ENCODE peak calls at places on chromosomes 12 and 14, in five cellular contexts. B is brain microvascular endothelial cell, E is kidney, W is A549, H is GM23338. J is an unnamed sample.

GRCh38 chr12:6281081-6281809 is 29.2 kb upstream of the PLEKHG6 start:
- DNase-seq in E (peak), W (no peak), H (no peak), B (no peak), J (no peak)

GRCh38 chr14:89417469-89418225 is 614 bp upstream of the FOXN3 start:
- DNase-seq in B (peak), E (peak), H (peak), W (peak), J (peak)

GRCh38 chr12:128365831-128366231 is 98.9 kb downstream of the TMEM132C start:
- DNase-seq in H (no peak), B (no peak), E (no peak), W (no peak), J (no peak)

GRCh38 chr12:82682326-82682725 is 4.4 kb upstream of the TMTC2 start:
- DNase-seq in W (peak), H (peak), E (no peak), B (no peak), J (no peak)

GRCh38 chr14:73460691-73461127 is 2.4 kb upstream of the NUMB start:
- DNase-seq in E (no peak), B (peak), H (no peak), W (no peak), J (no peak)

GRCh38 chr12:124764451-124764850 is 99.2 kb downstream of the SCARB1 start:
- DNase-seq in B (peak), E (no peak), W (peak), H (peak), J (no peak)

GRCh38 chr12:130955238-130955816 is 1.6 kb downstream of the ADGRD1 start:
- DNase-seq in E (no peak), W (no peak), B (no peak), H (no peak), J (no peak)

GRCh38 chr12:4975574-4975973 is 65.9 kb downstream of the KCNA1 start:
- DNase-seq in H (peak), E (no peak), W (peak), B (no peak), J (no peak)

GRCh38 chr12:6092784-6093722 is 31.4 kb downstream of the VWF start:
- DNase-seq in B (peak), E (peak), H (no peak), W (peak), J (no peak)

GRCh38 chr14:25003537-25003936 is 46.4 kb downstream of the STXBP6 start:
- DNase-seq in H (no peak), E (no peak), B (peak), W (peak), J (no peak)

GRCh38 chr12:94972795-94973194 is 30.7 kb downstream of the NDUFA12 start:
- DNase-seq in B (no peak), W (no peak), E (no peak), H (no peak), J (no peak)

GRCh38 chr14:79578470-79578869 is 632.8 kb downstream of the DIO2 start:
- DNase-seq in E (no peak), B (no peak), H (no peak), W (no peak), J (no peak)

GRCh38 chr14:39372656-39373055 is 59.6 kb downstream of the FBXO33 start:
- DNase-seq in H (no peak), B (no peak), W (no peak), E (no peak), J (no peak)

GRCh38 chr12:103802586-103802886 is 38.5 kb downstream of the NT5DC3 start:
- DNase-seq in B (no peak), E (no peak), W (no peak), H (no peak), J (no peak)

GRCh38 chr12:46364300-46364696 is 8.3 kb downstream of the SLC38A2 start:
- DNase-seq in H (no peak), B (no peak), W (no peak), E (no peak), J (no peak)

GRCh38 chr12:70639535-70639934 is 2.3 kb upstream of the PTPRB start:
- DNase-seq in H (no peak), E (no peak), B (no peak), W (no peak), J (no peak)

GRCh38 chr12:2376855-2377657 is 324.3 kb downstream of the CACNA1C start:
- DNase-seq in B (no peak), E (no peak), W (no peak), H (peak), J (no peak)

GRCh38 chr12:88854260-88854659 is 274.0 kb upstream of the KITLG start:
- DNase-seq in E (no peak), W (peak), B (peak), H (no peak), J (no peak)

GRCh38 chr14:26290007-26290530 is 307.8 kb downstream of the NOVA1 start:
- DNase-seq in W (no peak), B (no peak), E (no peak), H (no peak), J (no peak)

GRCh38 chr14:104051092-104051813 is 34.2 kb upstream of the ASPG start:
- DNase-seq in B (no peak), E (no peak), W (no peak), H (no peak), J (no peak)

GRCh38 chr12:107356266-107356936 is 263.1 kb upstream of the CRY1 start:
- DNase-seq in H (no peak), W (peak), B (peak), E (no peak), J (no peak)

GRCh38 chr14:60085085-60085484 is 6.6 kb upstream of the PCNX4 start:
- DNase-seq in E (no peak), B (no peak), W (no peak), H (no peak), J (no peak)

GRCh38 chr14:48553443-48553842 is 878.0 kb upstream of the MDGA2 start:
- DNase-seq in H (peak), E (no peak), W (no peak), B (no peak), J (no peak)

GRCh38 chr12:1591029-1591428 is 3.4 kb downstream of the FBXL14 start:
- DNase-seq in E (no peak), W (peak), H (no peak), B (no peak), J (no peak)

GRCh38 chr12:54689984-54690383 is 41.8 kb upstream of the DCD start:
- DNase-seq in H (peak), B (no peak), E (no peak), W (peak), J (no peak)
- TF ChIP-seq CTCF in H (peak), B (peak), E (no peak), W (no peak), J (no peak)

DNA sequence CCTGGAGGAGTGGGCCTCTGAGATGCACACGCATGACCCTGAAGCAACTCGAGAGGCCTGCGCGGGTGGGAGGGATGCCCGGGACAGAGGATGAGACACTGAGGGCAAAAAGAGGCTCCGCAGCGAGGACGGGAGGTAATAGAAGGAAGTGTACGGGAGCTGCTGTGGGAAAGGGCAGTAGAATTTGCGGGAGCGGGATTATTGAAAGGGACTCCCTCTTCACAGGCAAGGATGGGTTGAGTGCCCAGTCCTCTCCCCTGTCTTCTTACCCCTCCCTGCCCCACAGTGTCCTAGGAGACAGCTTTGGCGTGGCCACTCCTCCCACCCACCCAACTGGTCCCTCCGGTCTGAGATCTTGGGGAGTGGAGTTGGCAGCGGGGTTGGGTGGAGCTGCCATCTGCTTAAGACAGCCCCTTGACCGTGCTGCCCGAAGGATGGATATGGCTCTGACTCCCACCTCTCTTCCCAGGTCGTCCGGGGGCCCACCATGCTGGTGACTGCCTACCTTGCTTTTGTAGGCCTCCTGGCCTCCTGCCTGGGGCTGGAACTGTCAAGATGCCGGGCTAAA is 15.7 kb upstream of the ESPL1 start:
- DNase-seq in E (peak), B (no peak), H (no peak), W (no peak), J (no peak)
- TF ChIP-seq CTCF in E (no peak), B (no peak), H (no peak), W (no peak), J (no peak)

DNA sequence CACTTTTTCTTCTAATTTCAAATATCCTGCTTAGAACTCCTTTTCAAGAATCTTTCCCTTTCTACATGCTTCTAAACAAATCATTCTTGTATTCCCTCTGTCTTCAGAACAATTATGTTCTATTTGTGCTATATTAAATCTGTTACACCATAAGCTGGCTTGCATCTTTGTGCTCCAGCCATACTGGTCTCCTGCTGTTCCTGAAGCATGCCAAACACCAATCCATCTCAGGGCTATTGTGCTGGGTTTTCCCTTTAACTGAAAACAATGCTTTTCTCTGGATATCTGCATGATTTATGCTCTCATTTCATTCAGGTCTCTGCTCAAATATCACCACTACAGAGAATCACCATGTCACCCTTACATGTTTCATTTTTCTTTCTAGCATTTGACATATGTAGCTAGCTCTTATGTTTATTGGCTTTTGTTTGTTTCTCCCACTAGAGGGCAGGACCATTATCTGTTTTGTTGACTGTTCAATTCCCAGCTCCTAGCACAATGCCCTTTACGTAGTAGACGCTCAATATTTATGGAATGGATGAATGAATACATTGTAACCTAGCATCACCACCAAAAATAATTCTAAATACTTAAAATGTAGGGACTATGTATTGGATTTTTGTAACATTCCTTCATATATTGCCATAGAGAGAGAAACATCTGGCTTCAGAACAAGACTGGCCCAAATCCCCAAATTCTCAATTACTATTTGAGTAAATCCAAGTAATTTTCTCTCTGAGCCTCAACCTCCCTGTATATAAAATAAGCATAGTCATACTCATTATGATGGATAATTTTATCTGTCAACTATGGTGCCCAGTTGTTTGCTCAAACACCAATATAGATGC is 302.0 kb upstream of the SYT1 start:
- DNase-seq in H (peak), B (peak), E (no peak), W (peak), J (no peak)
- TF ChIP-seq CTCF in H (peak), B (peak), E (no peak), W (peak), J (no peak)

GRCh38 chr12:91413591-91413990 is 231.0 kb upstream of the DCN start:
- DNase-seq in H (no peak), B (peak), W (peak), E (no peak), J (no peak)
- TF ChIP-seq CTCF in H (no peak), B (no peak), W (no peak), E (no peak), J (no peak)

GRCh38 chr14:61188936-61189808 is 92.0 kb downstream of the TMEM30B start:
- DNase-seq in E (peak), B (peak), W (peak), H (peak), J (peak)
- TF ChIP-seq CTCF in E (peak), B (peak), W (peak), H (peak), J (peak)